ENCODE peak calls at places on chromosomes 4 and X, in four cellular contexts. U is MV-4-11; V is aorta; C is effector CD4-positive, alpha-beta T cell. D is an unnamed sample.

GRCh38 chrX:9147086-9147485 is 113.2 kb upstream of the FAM9B start:
- DNase-seq in C (no peak), U (no peak), V (no peak), D (no peak)

GRCh38 chrX:110992611-110993010 is 103.4 kb upstream of the PAK3 start:
- DNase-seq in U (peak), C (peak), V (no peak), D (no peak)

GRCh38 chrX:84168574-84168973 is 19.4 kb downstream of the RPS6KA6 start:
- DNase-seq in V (no peak), U (no peak), C (no peak), D (no peak)

GRCh38 chr4:24274401-24275035 is 309.8 kb downstream of the DHX15 start:
- DNase-seq in C (no peak), U (no peak), V (no peak), D (no peak)

GRCh38 chrX:140918398-140919043 is 83.9 kb upstream of the SPANXB1 start:
- DNase-seq in C (peak), V (no peak), U (peak), D (no peak)

GRCh38 chr4:118889313-118889694 is 650 bp downstream of the SYNPO2 start:
- DNase-seq in V (no peak), U (no peak), C (no peak), D (no peak)

GRCh38 chr4:55435136-55435535 is 39.4 kb downstream of the TMEM165 start:
- DNase-seq in V (no peak), C (no peak), U (no peak), D (no peak)

GRCh38 chr4:119693127-119693526 is 64.5 kb upstream of the PDE5A start:
- DNase-seq in C (no peak), U (no peak), V (no peak), D (no peak)

GRCh38 chr4:88320780-88321373 is 36.5 kb upstream of the PPM1K start:
- DNase-seq in C (no peak), U (peak), V (peak), D (no peak)

GRCh38 chrX:48800574-48801280 is 1.1 kb upstream of the HDAC6 start:
- DNase-seq in C (no peak), U (no peak), V (no peak), D (no peak)

GRCh38 chr4:43048570-43048969 is 156.1 kb downstream of the GRXCR1 start:
- DNase-seq in V (no peak), C (no peak), U (no peak), D (no peak)

GRCh38 chrX:116281106-116281505 is 110.6 kb downstream of the AGTR2 start:
- DNase-seq in V (no peak), U (no peak), C (no peak), D (no peak)

GRCh38 chr4:179097741-179098140 is 1655.5 kb upstream of the AGA start:
- DNase-seq in V (no peak), C (no peak), U (peak), D (no peak)

GRCh38 chr4:142960134-142960533 is 114.0 kb upstream of the INPP4B start:
- DNase-seq in C (no peak), V (no peak), U (peak), D (no peak)

GRCh38 chr4:47933798-47934197 is 19.4 kb upstream of the NFXL1 start:
- DNase-seq in C (no peak), U (peak), V (no peak), D (no peak)

GRCh38 chrX:68944211-68944610 is 115.4 kb downstream of the EFNB1 start:
- DNase-seq in V (no peak), U (no peak), C (no peak), D (no peak)

GRCh38 chr4:69092190-69092589 is 4.1 kb upstream of the UGT2B7 start:
- DNase-seq in U (no peak), C (no peak), V (no peak), D (no peak)

GRCh38 chr4:140094701-140095420 is 59.1 kb downstream of the MAML3 start:
- DNase-seq in C (peak), V (peak), U (peak), D (peak)

GRCh38 chrX:110086916-110087484 is 84.1 kb downstream of the TMEM164 start:
- DNase-seq in V (no peak), U (peak), C (no peak), D (no peak)

GRCh38 chr4:107044170-107044569 is 8.1 kb upstream of the DKK2 start:
- DNase-seq in C (no peak), U (no peak), V (no peak), D (no peak)

D was measured in cardiac septum.